ENCODE peak calls at places on chromosomes 16 and 17, in nine cellular contexts. P, K, L, S, J, D, O, U and I are unnamed samples.

GRCh38 chr17:2406903-2407790 is 6.3 kb upstream of the MNT start:
- DNase-seq in K (no peak), D (peak), U (peak), J (peak), S (no peak), O (no peak), P (no peak), L (peak), I (peak)

GRCh38 chr17:42865638-42866094 is 14.7 kb downstream of the AOC3 start:
- DNase-seq in P (no peak), L (no peak), K (no peak), S (no peak), D (no peak), U (no peak), J (no peak), O (no peak), I (no peak)

GRCh38 chr17:9206989-9207317 is 185.6 kb downstream of the NTN1 start:
- DNase-seq in U (no peak), S (no peak), P (no peak), O (no peak), J (no peak), D (no peak), L (no peak), K (no peak), I (peak)

GRCh38 chr17:41190328-41190727 is 641 bp downstream of the KRTAP9-1 start:
- DNase-seq in P (no peak), S (no peak), U (no peak), J (no peak), L (no peak), K (no peak), O (no peak), D (no peak), I (no peak)

GRCh38 chr16:23965137-23965733 is 129.5 kb downstream of the PRKCB start:
- DNase-seq in O (no peak), U (no peak), J (no peak), P (no peak), S (no peak), D (no peak), K (no peak), L (no peak), I (no peak)

GRCh38 chr16:71848622-71849021 is 2.8 kb downstream of the ATXN1L start:
- DNase-seq in U (no peak), D (no peak), S (no peak), L (no peak), O (no peak), K (no peak), J (no peak), P (no peak), I (no peak)

GRCh38 chr17:79617740-79618382 is 7.0 kb upstream of the RBFOX3 start:
- DNase-seq in K (no peak), S (no peak), O (peak), U (no peak), P (no peak), L (no peak), D (no peak), J (no peak), I (peak)

GRCh38 chr17:38893612-38894011 is 23.8 kb downstream of the LASP1 start:
- DNase-seq in S (no peak), U (no peak), P (no peak), D (no peak), K (no peak), J (no peak), L (no peak), O (no peak), I (no peak)

GRCh38 chr16:30491744-30492308 is 19.3 kb downstream of the ITGAL start:
- DNase-seq in K (peak), J (peak), L (no peak), U (no peak), P (peak), D (peak), O (no peak), S (no peak), I (no peak)

GRCh38 chr16:88769617-88770458 is 15.2 kb downstream of the PIEZO1 start:
- DNase-seq in U (peak), S (no peak), P (peak), J (no peak), K (no peak), L (no peak), D (no peak), O (no peak), I (no peak)

GRCh38 chr16:87416826-87417471 is 24.8 kb downstream of the MAP1LC3B start:
- DNase-seq in K (no peak), L (no peak), S (peak), P (no peak), O (peak), J (peak), D (peak), U (no peak), I (peak)

GRCh38 chr16:88461291-88462269 is 8.5 kb downstream of the ZFPM1 start:
- DNase-seq in O (no peak), J (no peak), K (no peak), S (no peak), L (peak), U (no peak), P (peak), D (peak), I (no peak)

GRCh38 chr17:42189651-42189965 is 4.4 kb upstream of the HCRT start:
- DNase-seq in O (no peak), K (no peak), J (no peak), L (no peak), P (no peak), S (no peak), D (no peak), U (no peak), I (no peak)

GRCh38 chr17:67055811-67056745 is 11.7 kb downstream of the CACNG1 start:
- DNase-seq in O (no peak), J (no peak), U (no peak), P (no peak), L (no peak), D (no peak), K (no peak), S (no peak), I (no peak)

GRCh38 chr16:69087161-69087581 is 18.3 kb upstream of the HAS3 start:
- DNase-seq in D (no peak), L (no peak), U (no peak), P (no peak), O (no peak), S (no peak), J (no peak), K (no peak), I (no peak)

GRCh38 chr17:16922386-16923096 is 49.4 kb downstream of the TNFRSF13B start:
- DNase-seq in S (no peak), J (no peak), U (no peak), P (no peak), K (no peak), O (no peak), D (no peak), L (no peak), I (no peak)

GRCh38 chr17:9241371-9241712 is 220.0 kb downstream of the NTN1 start:
- DNase-seq in O (peak), L (peak), D (peak), K (no peak), P (no peak), U (no peak), J (peak), S (peak), I (no peak)

GRCh38 chr17:12928736-12929135 is 89.1 kb downstream of the ELAC2 start:
- DNase-seq in L (no peak), K (no peak), D (peak), U (no peak), O (no peak), J (peak), S (no peak), P (no peak), I (no peak)

GRCh38 chr17:66673668-66674276 is 161.1 kb upstream of the CACNG5 start:
- DNase-seq in O (peak), K (peak), L (peak), P (peak), D (peak), S (peak), U (peak), J (peak), I (no peak)

GRCh38 chr16:50440991-50441390 is 72.2 kb upstream of the BRD7 start:
- DNase-seq in O (no peak), J (no peak), U (no peak), K (no peak), D (no peak), S (no peak), L (no peak), P (no peak), I (no peak)

GRCh38 chr16:25260416-25260815 is 2.8 kb upstream of the ZKSCAN2 start:
- DNase-seq in U (no peak), L (no peak), D (no peak), P (no peak), O (no peak), K (no peak), J (no peak), S (no peak), I (no peak)

GRCh38 chr17:76382803-76383644 is 1.4 kb upstream of the SPHK1 start:
- DNase-seq in J (peak), D (peak), K (no peak), L (peak), S (peak), U (peak), P (peak), O (no peak), I (no peak)

GRCh38 chr17:58383892-58384462 is 32.0 kb upstream of the SUPT4H1 start:
- DNase-seq in P (no peak), O (no peak), D (no peak), U (no peak), L (no peak), K (no peak), J (no peak), S (no peak), I (no peak)

GRCh38 chr17:33949100-33949499 is 306.0 kb upstream of the CCL2 start:
- DNase-seq in S (no peak), D (no peak), K (no peak), L (no peak), P (peak), J (peak), O (no peak), U (peak), I (no peak)

DNA sequence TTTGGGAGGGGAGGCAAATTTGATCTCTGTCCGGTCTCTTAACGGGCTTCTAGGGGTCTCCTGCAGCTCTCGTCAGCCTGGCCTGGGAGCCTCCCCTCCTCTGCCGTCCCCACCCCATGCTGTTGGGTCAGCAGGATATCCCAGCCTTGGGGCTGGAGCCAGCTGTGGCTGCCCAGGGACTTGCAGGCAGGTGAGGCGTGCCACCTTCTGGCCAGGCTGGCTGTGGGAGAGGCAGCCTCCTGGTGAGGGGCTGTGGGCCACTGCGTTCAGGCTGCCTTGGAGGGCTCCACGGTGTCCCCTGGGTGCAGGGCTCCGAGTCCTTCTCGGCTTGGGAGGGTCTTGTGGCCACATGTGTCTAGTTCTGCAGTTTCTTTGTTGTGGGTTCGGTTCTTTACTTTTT is 34.6 kb downstream of the TBCD start:
- DNase-seq in J (no peak), U (no peak), L (no peak), O (no peak), S (no peak), P (no peak), K (no peak), D (no peak), I (peak)
- TF ChIP-seq CTCF in J (no peak), U (no peak), L (no peak), O (no peak), S (no peak), P (no peak), K (no peak), D (no peak), I (no peak)

GRCh38 chr17:73341350-73342056 is 29.7 kb upstream of the CDC42EP4 start:
- DNase-seq in K (no peak), D (no peak), O (no peak), L (no peak), U (no peak), P (no peak), J (no peak), S (no peak), I (no peak)

GRCh38 chr17:73338566-73339247 is 26.9 kb upstream of the CDC42EP4 start:
- DNase-seq in S (no peak), P (no peak), O (no peak), K (no peak), J (no peak), L (no peak), U (no peak), D (no peak), I (no peak)

GRCh38 chr17:73338050-73338491 is 26.3 kb upstream of the CDC42EP4 start:
- DNase-seq in P (no peak), S (peak), D (peak), L (no peak), O (no peak), K (no peak), U (peak), J (peak), I (no peak)

GRCh38 chr17:73342057-73342522 is 30.3 kb upstream of the CDC42EP4 start:
- DNase-seq in J (peak), K (no peak), D (peak), S (peak), P (peak), U (peak), L (peak), O (peak), I (peak)

DNA sequence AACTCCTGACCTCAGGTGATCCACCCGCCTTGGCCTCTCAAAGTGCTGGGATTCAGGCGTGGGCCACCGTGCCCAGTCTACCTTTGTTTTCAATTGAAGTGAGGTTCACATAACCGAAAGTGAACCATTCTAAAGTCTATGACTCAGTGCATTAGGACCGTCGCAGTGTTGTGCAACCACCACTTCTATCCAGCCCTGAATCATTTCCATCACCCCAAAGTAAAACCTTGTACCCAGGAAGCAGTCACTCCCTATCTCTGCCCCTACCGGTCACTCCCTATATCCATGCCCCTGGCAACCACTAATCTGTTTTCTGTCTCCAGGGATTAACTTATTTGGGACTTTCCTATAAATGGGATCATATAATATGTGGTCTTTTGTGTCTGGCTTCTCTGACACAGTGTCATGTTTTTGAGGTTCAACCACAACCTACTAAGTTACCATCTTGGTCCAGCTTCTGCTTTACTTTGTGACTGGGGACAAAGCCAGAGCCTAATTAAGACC is 28.3 kb upstream of the CDC42EP4 start:
- DNase-seq in U (no peak), L (peak), O (no peak), K (peak), P (no peak), S (peak), D (peak), J (peak), I (no peak)
- TF ChIP-seq CTCF in U (no peak), L (no peak), O (no peak), K (peak), P (no peak), S (no peak), D (peak), J (peak), I (peak)

GRCh38 chr17:78423961-78424747 is 45.7 kb downstream of the PGS1 start:
- DNase-seq in J (no peak), U (no peak), L (no peak), D (peak), S (no peak), O (no peak), P (no peak), K (no peak), I (no peak)

GRCh38 chr17:78421534-78422266 is 43.3 kb downstream of the PGS1 start:
- DNase-seq in L (peak), P (peak), O (peak), J (peak), U (peak), D (peak), K (peak), S (peak), I (no peak)

GRCh38 chr17:78421084-78421533 is 42.7 kb downstream of the PGS1 start:
- DNase-seq in S (no peak), D (no peak), K (no peak), P (no peak), O (no peak), L (no peak), J (no peak), U (no peak), I (no peak)

GRCh38 chr17:78422872-78423588 is 44.6 kb downstream of the PGS1 start:
- DNase-seq in D (no peak), K (no peak), P (no peak), S (no peak), U (no peak), J (no peak), O (no peak), L (no peak), I (no peak)

DNA sequence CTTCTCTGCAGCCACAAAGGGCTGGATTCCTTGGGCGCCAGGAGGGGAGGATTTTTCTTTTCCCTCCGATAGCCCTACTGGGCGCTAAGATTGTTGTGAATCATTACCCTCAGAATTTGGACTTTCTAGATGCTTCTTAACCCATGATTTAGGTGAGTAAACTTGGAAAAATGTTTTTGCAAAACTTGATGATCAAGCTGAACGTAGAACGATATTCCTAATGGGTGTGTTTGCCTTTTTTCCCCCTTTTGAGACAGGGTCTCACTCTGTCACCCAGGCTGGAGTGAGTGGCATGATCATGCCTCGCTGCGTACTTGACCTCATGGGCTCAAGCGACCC is 43.8 kb downstream of the PGS1 start:
- DNase-seq in K (no peak), J (no peak), P (no peak), U (no peak), D (no peak), O (no peak), S (no peak), L (no peak), I (no peak)
- TF ChIP-seq CTCF in K (no peak), J (no peak), P (no peak), U (peak), D (no peak), O (no peak), S (no peak), L (no peak), I (no peak)

GRCh38 chr17:80862341-80862969 is 129.2 kb upstream of the CHMP6 start:
- DNase-seq in L (no peak), K (no peak), S (no peak), D (no peak), P (no peak), U (no peak), O (no peak), J (no peak), I (peak)

GRCh38 chr17:80860703-80861359 is 130.8 kb upstream of the CHMP6 start:
- DNase-seq in J (no peak), U (no peak), L (no peak), D (no peak), O (no peak), S (no peak), P (no peak), K (no peak), I (no peak)

GRCh38 chr17:80862978-80863377 is 128.7 kb upstream of the CHMP6 start:
- DNase-seq in J (no peak), L (no peak), K (no peak), D (no peak), O (no peak), S (no peak), P (no peak), U (no peak), I (no peak)

GRCh38 chr17:80861360-80861861 is 130.2 kb upstream of the CHMP6 start:
- DNase-seq in S (no peak), J (no peak), L (no peak), O (no peak), D (peak), K (no peak), U (no peak), P (no peak), I (peak)

DNA sequence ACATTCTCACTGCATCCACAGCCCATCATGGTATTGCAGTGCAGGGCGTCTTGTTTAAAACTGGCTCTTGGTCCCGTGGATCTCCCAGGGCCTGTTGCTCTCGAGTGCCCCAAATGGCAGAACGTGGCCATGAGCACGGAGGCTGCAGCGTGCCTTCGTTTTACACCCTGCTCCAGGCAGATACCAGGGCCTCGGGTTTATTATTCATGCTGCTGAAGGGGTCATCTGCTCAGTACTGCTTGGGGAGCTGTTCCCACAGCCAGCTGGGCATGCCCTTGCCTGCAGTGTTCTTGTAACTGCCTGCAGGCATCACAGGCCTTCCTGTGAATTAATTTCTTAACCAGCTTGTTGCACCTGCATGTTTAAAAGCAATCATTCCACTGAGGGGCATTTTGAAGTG is 129.7 kb upstream of the CHMP6 start:
- DNase-seq in D (peak), O (peak), S (no peak), P (no peak), K (no peak), J (peak), L (no peak), U (peak), I (peak)
- TF ChIP-seq CTCF in D (peak), O (no peak), S (no peak), P (no peak), K (peak), J (peak), L (no peak), U (peak), I (peak)

DNA sequence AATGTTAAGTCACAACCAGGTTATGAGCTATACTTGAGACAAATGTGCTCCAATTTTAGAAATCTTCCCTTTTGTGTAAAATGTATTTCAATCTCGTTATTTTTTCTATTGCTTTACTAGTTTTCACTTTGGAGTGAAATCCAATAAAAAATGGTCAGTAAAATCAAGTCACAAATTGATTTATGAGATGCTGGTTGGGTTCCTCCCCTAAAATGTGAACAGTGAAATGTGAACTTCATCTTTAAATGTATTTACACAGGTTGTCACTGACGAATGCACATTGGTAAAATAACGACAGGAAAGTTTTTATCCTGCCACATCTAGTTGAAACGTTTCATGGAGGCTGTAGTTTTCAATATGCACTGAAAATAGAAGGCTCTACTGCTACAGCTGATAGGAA is 55.5 kb downstream of the COX10 start:
- DNase-seq in J (no peak), S (no peak), K (no peak), L (no peak), O (no peak), P (no peak), U (no peak), D (no peak), I (no peak)
- TF ChIP-seq CTCF in J (no peak), S (no peak), K (no peak), L (no peak), O (no peak), P (no peak), U (no peak), D (no peak), I (no peak)